ENCODE peak calls at places on chromosome 20, in six cellular contexts. D is CD8-positive, alpha-beta T cell; O is left lung; R is IMR-90; L is lower lobe of right lung; G is fibroblast of mammary gland. H is an unnamed sample.

GRCh38 chr20:37868998-37869861 is 33.7 kb upstream of the VSTM2L start:
- DNase-seq in L (no peak), D (no peak), O (no peak), R (no peak), G (no peak), H (no peak)

GRCh38 chr20:42483694-42484303 is 705.9 kb downstream of the PTPRT start:
- DNase-seq in D (no peak), G (no peak), L (no peak), R (no peak), O (no peak), H (no peak)

GRCh38 chr20:25058051-25058796 is at the start of gene ACSS1:
- DNase-seq in G (no peak), R (peak; percentile 31), L (peak; percentile 83), D (peak; percentile 65), O (peak; percentile 92), H (no peak)

GRCh38 chr20:25319241-25320034 is 71.2 kb downstream of the ABHD12 start:
- DNase-seq in D (no peak), R (no peak), L (no peak), G (no peak), O (peak; percentile 67), H (no peak)

GRCh38 chr20:37390891-37391525 is 45.1 kb downstream of the SRC start:
- DNase-seq in D (no peak), O (peak; percentile 76), R (no peak), G (no peak), L (peak; percentile 24), H (no peak)

GRCh38 chr20:50292324-50293243 is 102.0 kb downstream of the CEBPB start:
- DNase-seq in L (peak; percentile 93), R (peak; percentile 99), G (peak; percentile 99), O (peak; percentile 95), D (no peak), H (no peak)

GRCh38 chr20:47785900-47786762 is 850 bp upstream of the SULF2 start:
- DNase-seq in G (peak; percentile 70), L (no peak), D (no peak), O (no peak), R (peak; percentile 71), H (peak; percentile 56)

GRCh38 chr20:56400001-56400640 is 7.7 kb downstream of the CSTF1 start:
- DNase-seq in R (peak; percentile 84), L (no peak), O (no peak), G (peak; percentile 84), D (peak; percentile 42), H (no peak)

GRCh38 chr20:3239026-3239866 is at the start of gene SLC4A11:
- DNase-seq in R (peak; percentile 33), L (peak; percentile 87), O (peak; percentile 92), G (peak; percentile 56), D (no peak), H (no peak)

GRCh38 chr20:47198254-47198671 is 158.2 kb downstream of the ZMYND8 start:
- DNase-seq in L (no peak), O (no peak), R (peak; percentile 34), D (no peak), G (peak; percentile 45), H (no peak)

GRCh38 chr20:19784511-19785172 is 26.6 kb downstream of the RIN2 start:
- DNase-seq in O (peak; percentile 83), D (no peak), L (peak; percentile 75), R (peak; percentile 91), G (peak; percentile 89), H (no peak)

GRCh38 chr20:11098888-11099287 is 425.1 kb upstream of the JAG1 start:
- DNase-seq in L (no peak), D (no peak), G (no peak), O (no peak), R (no peak), H (no peak)
- TF ChIP-seq CTCF in L (no peak), D (no peak), G (peak; percentile 24), O (no peak), R (peak; percentile 31), H (no peak)

GRCh38 chr20:35619196-35620095 is 3.8 kb downstream of the SPAG4 start:
- DNase-seq in R (peak; percentile 78), L (peak; percentile 83), D (peak; percentile 58), O (peak; percentile 92), G (peak; percentile 80), H (peak; percentile 52)
- TF ChIP-seq CTCF in R (peak; percentile 42), L (peak; percentile 39), D (peak; percentile 52), O (no peak), G (peak; percentile 29), H (no peak)

DNA sequence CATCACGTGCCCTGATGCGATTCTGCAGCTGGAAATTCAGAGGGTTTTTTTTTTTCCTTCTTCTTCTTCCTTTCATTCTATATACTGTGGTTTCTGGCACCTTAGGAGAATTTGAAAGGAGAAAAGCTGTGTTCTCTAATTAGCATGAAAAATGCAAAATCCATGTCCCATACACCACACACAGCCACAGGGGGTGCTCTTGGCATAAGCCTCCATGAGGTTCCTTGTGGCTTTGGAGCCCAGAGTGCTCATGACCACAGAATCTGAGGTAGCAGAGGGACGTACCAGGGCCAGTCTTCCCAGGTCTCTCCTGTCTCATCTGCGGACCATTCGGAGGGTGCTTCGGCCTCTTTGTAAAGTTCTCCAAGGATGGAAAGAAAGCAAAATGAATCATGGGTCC is 258.4 kb upstream of the CDH4 start:
- DNase-seq in D (no peak), O (no peak), R (peak; percentile 8), L (no peak), G (peak; percentile 18), H (no peak)
- TF ChIP-seq CTCF in D (no peak), O (no peak), R (peak; percentile 25), L (no peak), G (peak; percentile 41), H (no peak)

DNA sequence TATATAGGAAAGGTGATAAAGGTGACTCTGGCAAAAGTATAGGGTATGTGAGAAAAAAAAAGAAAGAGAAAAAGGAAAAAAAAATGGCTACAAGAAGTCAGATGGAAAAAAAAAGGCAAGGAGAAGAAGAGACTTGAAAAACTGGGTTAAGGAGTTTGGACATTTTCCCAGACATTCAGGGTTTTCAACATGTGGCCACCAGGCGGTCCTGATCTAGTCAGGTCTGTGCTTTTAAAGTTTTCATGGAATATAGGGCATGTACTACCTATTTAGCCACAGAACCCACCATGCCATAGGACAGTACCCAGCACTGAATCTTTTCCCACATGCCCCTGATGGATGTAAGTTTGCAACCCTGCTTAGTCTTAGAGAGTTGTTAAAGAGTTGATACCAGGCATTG is 433.7 kb downstream of the MAFB start:
- DNase-seq in L (no peak), R (no peak), D (no peak), G (peak; percentile 62), O (no peak), H (no peak)
- TF ChIP-seq CTCF in L (no peak), R (no peak), D (no peak), G (peak; percentile 28), O (no peak), H (peak; percentile 30)

GRCh38 chr20:45506927-45507820 is 8.2 kb downstream of the SPINT3 start:
- DNase-seq in R (no peak), G (no peak), D (no peak), L (no peak), O (no peak), H (no peak)

GRCh38 chr20:45510242-45510862 is 5.1 kb downstream of the SPINT3 start:
- DNase-seq in O (no peak), G (peak; percentile 3), L (no peak), D (no peak), R (no peak), H (no peak)

GRCh38 chr20:45506398-45506797 is 9.0 kb downstream of the SPINT3 start:
- DNase-seq in O (no peak), L (no peak), D (no peak), R (no peak), G (no peak), H (no peak)

GRCh38 chr20:45508068-45508886 is 7.1 kb downstream of the SPINT3 start:
- DNase-seq in L (no peak), R (no peak), G (no peak), D (no peak), O (no peak), H (no peak)

DNA sequence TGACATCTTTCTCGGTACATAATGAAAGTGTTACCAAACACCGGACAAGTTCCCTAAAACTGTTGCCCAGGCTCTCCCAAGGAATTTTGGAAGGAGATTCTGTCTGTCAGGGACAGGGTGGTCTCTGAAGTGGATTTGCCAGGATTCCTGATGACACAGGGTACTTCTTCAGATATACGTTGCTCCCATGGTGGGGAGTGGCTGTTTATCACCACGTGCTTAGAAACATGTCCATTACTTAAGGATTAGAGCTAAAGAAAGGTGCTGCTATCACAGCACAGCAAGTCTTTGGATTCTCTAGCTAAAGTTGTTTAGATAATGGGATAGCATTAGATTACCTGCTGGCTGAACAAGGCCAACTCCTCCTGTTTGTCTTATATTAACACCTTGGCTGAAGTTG is 6.3 kb downstream of the SPINT3 start:
- DNase-seq in R (no peak), D (no peak), L (no peak), O (no peak), G (no peak), H (no peak)
- TF ChIP-seq CTCF in R (no peak), D (no peak), L (no peak), O (no peak), G (no peak), H (no peak)

GRCh38 chr20:38885357-38885756 is 40.9 kb upstream of the FAM83D start:
- DNase-seq in G (no peak), L (no peak), O (no peak), D (no peak), R (no peak), H (no peak)

GRCh38 chr20:38882600-38882999 is 43.6 kb upstream of the FAM83D start:
- DNase-seq in D (no peak), O (no peak), G (no peak), L (no peak), R (no peak), H (no peak)

GRCh38 chr20:38883981-38884733 is 42.1 kb upstream of the FAM83D start:
- DNase-seq in L (no peak), O (no peak), G (no peak), D (no peak), R (no peak), H (no peak)

GRCh38 chr20:38881806-38882440 is 44.3 kb upstream of the FAM83D start:
- DNase-seq in L (no peak), R (no peak), G (no peak), D (no peak), O (no peak), H (no peak)

GRCh38 chr20:38883081-38883980 is 42.9 kb upstream of the FAM83D start:
- DNase-seq in R (peak; percentile 2), L (no peak), G (peak; percentile 42), D (no peak), O (no peak), H (no peak)
- TF ChIP-seq CTCF in R (no peak), L (no peak), G (no peak), D (no peak), O (no peak), H (no peak)

DNA sequence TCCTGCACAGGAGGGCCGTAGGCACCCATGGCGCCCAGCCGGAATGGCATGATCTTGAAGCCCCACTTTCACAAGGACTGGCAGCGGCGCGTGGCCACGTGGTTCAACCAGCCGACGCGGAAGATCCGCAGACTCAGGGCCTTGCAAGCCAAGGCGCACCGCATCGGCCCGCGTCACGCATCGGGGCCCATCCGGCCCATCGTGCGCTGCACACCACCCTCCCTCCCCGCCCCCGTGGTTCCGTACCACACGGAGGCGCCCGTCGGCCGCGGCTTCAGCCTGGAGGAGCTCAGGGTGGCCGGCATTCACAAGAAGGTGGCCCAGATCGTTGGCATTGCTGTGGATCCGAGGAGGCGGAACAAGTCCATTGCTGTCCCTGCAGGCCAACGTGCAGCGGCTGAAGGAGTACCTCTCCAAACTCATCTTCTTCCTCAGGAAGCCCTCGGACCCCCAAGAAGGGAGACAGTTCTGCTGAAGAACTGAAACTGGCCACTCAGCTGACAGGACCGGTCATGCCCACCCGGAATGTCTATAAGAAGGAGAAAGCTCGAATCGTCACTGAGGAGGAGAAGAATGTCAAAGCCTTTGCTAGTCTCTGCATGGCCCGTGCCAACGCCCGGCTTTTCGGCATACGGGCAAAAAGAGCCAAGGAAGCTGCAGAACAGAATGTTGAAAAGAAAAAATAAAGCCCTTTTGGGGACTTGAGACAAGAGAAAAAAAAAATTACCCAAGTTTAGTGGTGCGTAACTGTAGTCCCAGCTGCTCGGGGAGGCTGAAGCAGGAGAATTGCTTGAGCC is 9.9 kb upstream of the NCOA5 start:
- DNase-seq in L (no peak), R (no peak), G (no peak), D (no peak), O (peak; percentile 79), H (no peak)
- TF ChIP-seq CTCF in L (peak; percentile 36), R (no peak), G (no peak), D (no peak), O (no peak), H (no peak)

H was measured in mesothelial cell of epicardium.